ENCODE peak calls at places on chromosome 11, in six cellular contexts. I, T, D, J, H and Q are unnamed samples.

GRCh38 chr11:3709977-3710376 is 38.8 kb upstream of the CHRNA10 start:
- DNase-seq in I (peak; percentile 9), T (no peak), D (no peak), J (no peak), H (no peak), Q (no peak)

GRCh38 chr11:10414659-10415058 is 40.4 kb upstream of the AMPD3 start:
- DNase-seq in I (peak; percentile 49), T (peak; percentile 29), D (peak; percentile 27), J (no peak), H (no peak), Q (no peak)

GRCh38 chr11:10503217-10503616 is 37.8 kb downstream of the RNF141 start:
- DNase-seq in I (no peak), T (no peak), D (peak; percentile 9), J (no peak), H (no peak), Q (no peak)

GRCh38 chr11:12692238-12693074 is 18.2 kb downstream of the TEAD1 start:
- DNase-seq in I (peak; percentile 92), T (no peak), D (no peak), J (peak; percentile 80), H (peak; percentile 11), Q (no peak)

GRCh38 chr11:12245091-12245490 is 132.3 kb upstream of the PARVA start:
- DNase-seq in I (no peak), T (no peak), D (no peak), J (no peak), H (no peak), Q (no peak)

GRCh38 chr11:113859665-113860064 is 15.7 kb downstream of the USP28 start:
- DNase-seq in I (no peak), T (no peak), D (peak; percentile 25), J (no peak), H (no peak), Q (no peak)

GRCh38 chr11:132941024-132941646 is 591.2 kb downstream of the OPCML start:
- DNase-seq in I (peak; percentile 55), T (peak; percentile 24), D (peak; percentile 56), J (peak; percentile 16), H (no peak), Q (no peak)

GRCh38 chr11:9525116-9525515 is 48.4 kb upstream of the WEE1 start:
- DNase-seq in I (peak; percentile 45), T (no peak), D (no peak), J (no peak), H (no peak), Q (no peak)

GRCh38 chr11:623999-624704 is 603 bp downstream of the CDHR5 start:
- DNase-seq in I (no peak), T (no peak), D (no peak), J (no peak), H (no peak), Q (no peak)

GRCh38 chr11:35049906-35050531 is 89.0 kb upstream of the CD44 start:
- DNase-seq in I (no peak), T (peak; percentile 38), D (peak; percentile 43), J (no peak), H (no peak), Q (no peak)

GRCh38 chr11:128424867-128425285 is 162.5 kb downstream of the ETS1 start:
- DNase-seq in I (peak; percentile 58), T (no peak), D (no peak), J (no peak), H (no peak), Q (no peak)

GRCh38 chr11:8258771-8259170 is 4.9 kb downstream of the LMO1 start:
- DNase-seq in I (peak; percentile 33), T (no peak), D (no peak), J (no peak), H (no peak), Q (no peak)

GRCh38 chr11:69496631-69497220 is 15.3 kb downstream of the LINC01488 start:
- DNase-seq in I (no peak), T (no peak), D (no peak), J (no peak), H (no peak), Q (no peak)

GRCh38 chr11:112249871-112250590 is 10.6 kb downstream of the PLET1 start:
- DNase-seq in I (no peak), T (no peak), D (no peak), J (peak; percentile 13), H (no peak), Q (no peak)

GRCh38 chr11:2734181-2735052 is 34.6 kb upstream of the KCNQ1OT1 start:
- DNase-seq in I (no peak), T (no peak), D (no peak), J (no peak), H (no peak), Q (no peak)

GRCh38 chr11:288328-289144 is at the start of gene PGGHG:
- DNase-seq in I (no peak), T (peak; percentile 36), D (peak; percentile 75), J (peak; percentile 52), H (no peak), Q (no peak)

GRCh38 chr11:63610604-63611394 is 3.4 kb downstream of the PLAAT3 start:
- DNase-seq in I (peak; percentile 9), T (no peak), D (no peak), J (no peak), H (no peak), Q (no peak)

GRCh38 chr11:131754671-131755070 is 384.3 kb downstream of the NTM start:
- DNase-seq in I (peak; percentile 79), T (no peak), D (no peak), J (no peak), H (no peak), Q (no peak)

GRCh38 chr11:99973993-99974392 is 713.1 kb upstream of the ARHGAP42 start:
- DNase-seq in I (no peak), T (no peak), D (no peak), J (no peak), H (no peak), Q (no peak)

GRCh38 chr11:69653406-69653960 is 12.5 kb downstream of the CCND1 start:
- DNase-seq in I (peak; percentile 29), T (no peak), D (no peak), J (no peak), H (no peak), Q (no peak)

GRCh38 chr11:71489311-71490043 is 36.5 kb downstream of the NADSYN1 start:
- DNase-seq in I (peak; percentile 74), T (peak; percentile 92), D (no peak), J (no peak), H (no peak), Q (peak; percentile 66)